ENCODE peak calls at places on chromosome X, in ten cellular contexts. I, Q, M, X, G, D, V, B, W and K are unnamed samples.

GRCh38 chrX:146243071-146243470 is 425.4 kb downstream of the SLITRK2 start:
- DNase-seq in I (no peak), Q (no peak), M (no peak), X (no peak), G (no peak), D (no peak), V (no peak), B (no peak), W (no peak), K (no peak)

GRCh38 chrX:94178145-94178790 is 504.3 kb downstream of the FAM133A start:
- DNase-seq in I (no peak), Q (no peak), M (peak), X (no peak), G (no peak), D (no peak), V (no peak), B (peak), W (no peak), K (no peak)

GRCh38 chrX:153649178-153649914 is 2.3 kb downstream of the DUSP9 start:
- DNase-seq in I (peak), Q (no peak), M (no peak), X (peak), G (peak), D (no peak), V (no peak), B (peak), W (peak), K (no peak)

GRCh38 chrX:3029084-3029483 is 12.2 kb upstream of the ARSF start:
- DNase-seq in I (no peak), Q (no peak), M (no peak), X (no peak), G (no peak), D (no peak), V (no peak), B (no peak), W (no peak), K (no peak)

GRCh38 chrX:149495573-149496071 is 9.5 kb downstream of the IDS start:
- DNase-seq in I (no peak), Q (no peak), M (peak), X (no peak), G (no peak), D (peak), V (no peak), B (peak), W (no peak), K (no peak)

GRCh38 chrX:109709129-109709631 is 23.9 kb downstream of the ACSL4 start:
- DNase-seq in I (no peak), Q (no peak), M (peak), X (no peak), G (no peak), D (no peak), V (no peak), B (peak), W (peak), K (no peak)

GRCh38 chrX:31929366-31929765 is 857.5 kb upstream of the FTHL17 start:
- DNase-seq in I (no peak), Q (no peak), M (no peak), X (no peak), G (no peak), D (no peak), V (no peak), B (no peak), W (no peak), K (no peak)

GRCh38 chrX:30888526-30889146 is 418 bp downstream of the TAB3 start:
- DNase-seq in I (no peak), Q (no peak), M (no peak), X (no peak), G (no peak), D (no peak), V (no peak), B (peak), W (no peak), K (no peak)

GRCh38 chrX:97065973-97066372 is 182.3 kb downstream of the RPA4 start:
- DNase-seq in I (no peak), Q (no peak), M (no peak), X (no peak), G (no peak), D (peak), V (no peak), B (peak), W (no peak), K (no peak)

GRCh38 chrX:136745215-136746173 is 35.2 kb downstream of the ARHGEF6 start:
- DNase-seq in I (no peak), Q (no peak), M (no peak), X (no peak), G (no peak), D (no peak), V (no peak), B (no peak), W (no peak), K (no peak)

GRCh38 chrX:21946925-21947641 is 6.6 kb downstream of the SMS start:
- DNase-seq in I (no peak), Q (no peak), M (peak), X (no peak), G (no peak), D (peak), V (no peak), B (peak), W (no peak), K (no peak)

GRCh38 chrX:47227334-47227583 is 5.5 kb upstream of the USP11 start:
- DNase-seq in I (peak), Q (no peak), M (no peak), X (no peak), G (no peak), D (no peak), V (no peak), B (no peak), W (no peak), K (no peak)

GRCh38 chrX:31223817-31224216 is 152.0 kb upstream of the FTHL17 start:
- DNase-seq in I (no peak), Q (no peak), M (peak), X (no peak), G (no peak), D (peak), V (no peak), B (peak), W (peak), K (no peak)

GRCh38 chrX:39445336-39445735 is 644.1 kb downstream of the MID1IP1 start:
- DNase-seq in I (no peak), Q (no peak), M (no peak), X (no peak), G (no peak), D (no peak), V (no peak), B (no peak), W (peak), K (no peak)

GRCh38 chrX:66126671-66127070 is 37.4 kb upstream of the HEPH start:
- DNase-seq in I (no peak), Q (no peak), M (no peak), X (no peak), G (no peak), D (no peak), V (no peak), B (no peak), W (no peak), K (no peak)

GRCh38 chrX:13309631-13310030 is 10.2 kb downstream of the ATXN3L start:
- DNase-seq in I (no peak), Q (no peak), M (no peak), X (no peak), G (no peak), D (no peak), V (no peak), B (no peak), W (no peak), K (no peak)

GRCh38 chrX:153739754-153740486 is 15.3 kb downstream of the ABCD1 start:
- DNase-seq in I (no peak), Q (no peak), M (no peak), X (no peak), G (no peak), D (no peak), V (no peak), B (no peak), W (no peak), K (no peak)

GRCh38 chrX:22012051-22012450 is 20.1 kb upstream of the PHEX start:
- DNase-seq in I (no peak), Q (no peak), M (no peak), X (no peak), G (no peak), D (no peak), V (no peak), B (no peak), W (no peak), K (no peak)

GRCh38 chrX:154329284-154329683 is 33.7 kb downstream of the TKTL1 start:
- DNase-seq in I (no peak), Q (no peak), M (no peak), X (no peak), G (no peak), D (no peak), V (no peak), B (no peak), W (no peak), K (no peak)

GRCh38 chrX:37347420-37347819 is 1.7 kb upstream of the PRRG1 start:
- DNase-seq in I (no peak), Q (no peak), M (peak), X (no peak), G (no peak), D (peak), V (no peak), B (peak), W (no peak), K (no peak)

GRCh38 chrX:95346854-95347253 is 1337.8 kb upstream of the DIAPH2 start:
- DNase-seq in I (no peak), Q (no peak), M (peak), X (no peak), G (no peak), D (no peak), V (no peak), B (peak), W (no peak), K (no peak)

GRCh38 chrX:2862404-2862803 is 33.7 kb downstream of the GYG2 start:
- DNase-seq in I (no peak), Q (no peak), M (no peak), X (no peak), G (no peak), D (no peak), V (no peak), B (no peak), W (no peak), K (no peak)

GRCh38 chrX:46757593-46757992 is 1.3 kb downstream of the SLC9A7 start:
- DNase-seq in I (no peak), Q (no peak), M (peak), X (no peak), G (no peak), D (no peak), V (no peak), B (no peak), W (peak), K (no peak)

GRCh38 chrX:15856580-15856979 is 2.0 kb upstream of the AP1S2 start:
- DNase-seq in I (no peak), Q (no peak), M (no peak), X (no peak), G (no peak), D (no peak), V (no peak), B (no peak), W (no peak), K (no peak)

GRCh38 chrX:123084797-123085196 is 99.3 kb upstream of the GRIA3 start:
- DNase-seq in I (no peak), Q (no peak), M (peak), X (no peak), G (no peak), D (peak), V (no peak), B (peak), W (no peak), K (no peak)

GRCh38 chrX:22043872-22044271 is 11.7 kb downstream of the PHEX start:
- DNase-seq in I (no peak), Q (no peak), M (no peak), X (no peak), G (no peak), D (no peak), V (no peak), B (no peak), W (no peak), K (no peak)

GRCh38 chrX:51332188-51332942 is at the start of gene NUDT10:
- DNase-seq in I (peak), Q (peak), M (peak), X (no peak), G (no peak), D (peak), V (no peak), B (peak), W (peak), K (no peak)

GRCh38 chrX:134631404-134632346 is 26.6 kb downstream of the PLAC1 start:
- DNase-seq in I (peak), Q (no peak), M (no peak), X (no peak), G (no peak), D (no peak), V (peak), B (peak), W (peak), K (no peak)

GRCh38 chrX:94721386-94721785 is 1047.4 kb downstream of the FAM133A start:
- DNase-seq in I (no peak), Q (no peak), M (no peak), X (no peak), G (no peak), D (no peak), V (no peak), B (no peak), W (no peak), K (no peak)

GRCh38 chrX:23840674-23841073 is 57.7 kb downstream of the SAT1 start:
- DNase-seq in I (no peak), Q (no peak), M (no peak), X (no peak), G (no peak), D (no peak), V (no peak), B (no peak), W (no peak), K (no peak)

GRCh38 chrX:150625875-150626274 is 57.5 kb downstream of the MTM1 start:
- DNase-seq in I (no peak), Q (no peak), M (no peak), X (no peak), G (no peak), D (no peak), V (no peak), B (no peak), W (no peak), K (no peak)

GRCh38 chrX:24870143-24870542 is 145.6 kb downstream of the ARX start:
- DNase-seq in I (no peak), Q (no peak), M (peak), X (no peak), G (no peak), D (peak), V (no peak), B (peak), W (no peak), K (no peak)

GRCh38 chrX:153494541-153495361 is at the start of gene BGN:
- DNase-seq in I (peak), Q (peak), M (peak), X (no peak), G (no peak), D (no peak), V (no peak), B (peak), W (no peak), K (no peak)

GRCh38 chrX:12446342-12447075 is 308.2 kb downstream of the FRMPD4 start:
- DNase-seq in I (no peak), Q (no peak), M (peak), X (no peak), G (no peak), D (peak), V (no peak), B (no peak), W (no peak), K (no peak)

GRCh38 chrX:88990882-88991582 is 244.0 kb downstream of the CPXCR1 start:
- DNase-seq in I (no peak), Q (no peak), M (no peak), X (no peak), G (no peak), D (no peak), V (no peak), B (no peak), W (no peak), K (no peak)

GRCh38 chrX:155070975-155071693 is at the start of the genes BRCC3, CMC4 and MTCP1:
- DNase-seq in I (peak), Q (peak), M (peak), X (peak), G (peak), D (peak), V (peak), B (peak), W (peak), K (peak)

GRCh38 chrX:15816886-15817285 is 26.6 kb downstream of the ZRSR2 start:
- DNase-seq in I (no peak), Q (no peak), M (peak), X (no peak), G (no peak), D (no peak), V (no peak), B (no peak), W (peak), K (no peak)

GRCh38 chrX:148135738-148136137 is 154.6 kb downstream of the FMR1NB start:
- DNase-seq in I (no peak), Q (no peak), M (peak), X (no peak), G (no peak), D (no peak), V (no peak), B (peak), W (no peak), K (no peak)

GRCh38 chrX:51975360-51975759 is 81.9 kb downstream of the MAGED1 start:
- DNase-seq in I (no peak), Q (no peak), M (no peak), X (no peak), G (no peak), D (no peak), V (no peak), B (no peak), W (no peak), K (no peak)

DNA sequence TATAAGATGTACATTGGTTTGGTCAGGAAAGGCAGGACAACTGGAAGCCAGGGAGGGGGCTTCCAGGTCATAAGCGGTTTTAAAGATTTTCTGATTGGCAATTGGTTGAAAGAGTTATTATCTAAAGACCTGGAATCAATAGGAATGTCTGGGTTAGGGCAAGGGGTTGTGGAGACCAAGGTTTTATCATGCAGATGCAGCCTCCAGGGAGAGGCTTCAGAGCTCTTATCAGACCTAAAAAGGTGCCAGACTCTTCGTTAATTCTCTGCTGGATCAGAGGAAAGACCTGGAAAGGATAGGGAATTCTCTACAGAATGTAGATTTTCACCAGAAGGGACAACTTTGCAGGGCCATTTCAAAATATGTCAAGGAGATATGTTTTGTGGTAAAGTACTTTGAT is 62.8 kb downstream of the BEX3 start:
- DNase-seq in I (no peak), Q (no peak), M (no peak), X (no peak), G (no peak), D (no peak), V (no peak), B (no peak), W (no peak), K (no peak)
- H3K4me3 ChIP-seq in I (no peak), Q (no peak), M (no peak), X (no peak), G (no peak), D (no peak), V (no peak), B (no peak), W (no peak), K (no peak)

GRCh38 chrX:79096339-79096638 is 48.2 kb upstream of the GPR174 start:
- DNase-seq in I (no peak), Q (no peak), M (no peak), X (no peak), G (no peak), D (no peak), V (no peak), B (no peak), W (peak), K (no peak)

GRCh38 chrX:79089897-79090584 is 54.4 kb upstream of the GPR174 start:
- DNase-seq in I (no peak), Q (no peak), M (no peak), X (no peak), G (no peak), D (no peak), V (no peak), B (no peak), W (no peak), K (no peak)

GRCh38 chrX:79094075-79094832 is 50.2 kb upstream of the GPR174 start:
- DNase-seq in I (no peak), Q (no peak), M (no peak), X (no peak), G (no peak), D (no peak), V (no peak), B (no peak), W (no peak), K (no peak)

GRCh38 chrX:79100791-79101484 is 43.5 kb upstream of the GPR174 start:
- DNase-seq in I (no peak), Q (no peak), M (no peak), X (no peak), G (no peak), D (no peak), V (no peak), B (no peak), W (no peak), K (no peak)

DNA sequence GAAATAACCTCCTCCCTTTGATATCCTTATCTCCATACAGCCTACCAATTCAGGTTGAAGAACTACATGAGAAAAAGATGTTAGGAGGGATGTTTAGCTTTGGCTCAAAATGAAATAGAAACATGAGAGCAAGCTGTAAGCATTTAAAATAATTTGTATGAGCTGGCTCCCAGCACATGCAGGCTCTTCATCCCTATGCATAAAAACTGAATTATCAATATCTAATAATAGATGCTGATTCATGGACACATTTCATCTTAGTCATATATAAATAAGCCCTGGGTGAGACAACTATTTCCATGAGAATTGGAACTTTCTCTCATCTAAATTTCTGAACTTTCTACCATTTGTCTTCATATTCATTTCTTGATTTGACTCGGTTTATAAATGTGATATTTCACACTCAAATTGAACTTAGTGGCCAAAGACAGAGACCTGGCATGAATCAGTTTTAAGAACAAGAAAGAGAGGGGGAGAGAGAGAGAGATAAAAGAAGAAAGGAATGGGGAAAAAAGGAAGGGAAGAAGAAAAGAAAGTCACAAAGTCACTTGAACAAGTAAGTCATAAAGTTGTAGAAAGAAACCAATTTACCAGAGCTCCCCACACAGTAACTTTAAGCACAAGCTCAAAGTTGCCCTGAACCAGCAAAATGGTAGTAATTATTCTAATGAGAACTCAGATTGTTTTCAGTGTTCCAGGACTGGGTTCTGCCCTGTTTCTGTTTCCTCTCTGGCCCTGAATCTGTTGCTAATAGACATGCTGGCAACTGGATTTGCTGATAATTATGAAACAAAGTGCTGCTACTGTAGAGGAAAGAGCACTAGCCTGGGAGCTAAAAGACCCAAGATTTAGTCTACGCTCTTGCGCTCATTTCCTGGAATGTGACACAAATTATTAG is 48.8 kb upstream of the GPR174 start:
- DNase-seq in I (no peak), Q (no peak), M (no peak), X (no peak), G (no peak), D (no peak), V (no peak), B (no peak), W (no peak), K (no peak)
- H3K4me3 ChIP-seq in I (no peak), Q (no peak), M (no peak), X (no peak), G (no peak), D (no peak), V (no peak), B (no peak), W (no peak), K (no peak)

GRCh38 chrX:130756233-130756632 is 146.8 kb downstream of the ENOX2 start:
- DNase-seq in I (no peak), Q (no peak), M (no peak), X (no peak), G (no peak), D (no peak), V (no peak), B (no peak), W (no peak), K (no peak)
- H3K4me3 ChIP-seq in I (no peak), Q (no peak), M (no peak), X (no peak), G (no peak), D (no peak), V (no peak), B (no peak), W (no peak), K (no peak)

GRCh38 chrX:83535417-83536244 is 27.5 kb downstream of the POU3F4 start:
- DNase-seq in I (no peak), Q (no peak), M (peak), X (no peak), G (no peak), D (no peak), V (no peak), B (no peak), W (peak), K (no peak)
- H3K4me3 ChIP-seq in I (no peak), Q (peak), M (peak), X (no peak), G (peak), D (no peak), V (no peak), B (no peak), W (peak), K (peak)

DNA sequence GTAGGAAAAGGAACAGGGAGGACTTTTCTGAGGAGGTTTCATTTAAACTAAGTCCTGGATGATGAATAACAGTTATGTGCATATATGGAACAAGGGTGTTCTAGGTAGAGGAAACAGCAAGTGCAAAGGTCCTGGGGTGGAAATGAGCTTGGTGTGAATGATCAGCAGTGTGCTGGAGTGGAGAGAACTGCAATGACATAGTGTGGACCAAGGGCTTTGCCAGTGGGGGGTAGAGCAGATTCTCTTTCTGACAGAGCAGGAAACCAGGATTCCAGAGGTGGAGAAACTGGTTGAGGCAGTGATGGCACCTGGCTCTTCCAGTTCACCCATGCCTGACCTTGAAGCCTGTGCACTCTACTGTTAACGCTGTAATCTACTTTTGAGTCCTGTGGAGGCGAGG is 1.7 kb downstream of the PPP1R3F start:
- DNase-seq in I (peak), Q (no peak), M (no peak), X (no peak), G (no peak), D (no peak), V (no peak), B (no peak), W (no peak), K (no peak)
- H3K4me3 ChIP-seq in I (no peak), Q (peak), M (no peak), X (no peak), G (no peak), D (no peak), V (no peak), B (no peak), W (peak), K (no peak)